ENCODE peak calls at places on chromosomes 1 and 21, in four cellular contexts. C is AG10803, S is AG09309, Q is ovary. I is an unnamed sample.

GRCh38 chr1:98439471-98439870 is 222.1 kb upstream of the SNX7 start:
- DNase-seq in C (no peak), S (no peak), Q (no peak), I (no peak)

GRCh38 chr21:45040739-45041138 is 33.6 kb upstream of the ADARB1 start:
- DNase-seq in S (no peak), Q (no peak), C (no peak), I (no peak)

GRCh38 chr1:205913451-205914204 is 29.6 kb downstream of the SLC26A9 start:
- DNase-seq in Q (peak), C (peak), S (no peak), I (no peak)

GRCh38 chr1:224213438-224214119 is 30.5 kb downstream of the DEGS1 start:
- DNase-seq in S (no peak), Q (no peak), C (no peak), I (no peak)

GRCh38 chr1:229030642-229031390 is 240.1 kb upstream of the RAB4A start:
- DNase-seq in S (no peak), Q (no peak), C (no peak), I (no peak)

GRCh38 chr1:72011721-72012120 is 270.6 kb downstream of the NEGR1 start:
- DNase-seq in Q (no peak), S (no peak), C (no peak), I (no peak)

GRCh38 chr1:36269408-36269838 is 36.7 kb upstream of the SH3D21 start:
- DNase-seq in S (no peak), Q (no peak), C (peak), I (peak)

GRCh38 chr1:178581351-178581951 is 68.5 kb downstream of the TEX35 start:
- DNase-seq in S (no peak), Q (no peak), C (no peak), I (no peak)

GRCh38 chr1:228455715-228456114 is 31.5 kb upstream of the RNF187 start:
- DNase-seq in S (no peak), C (no peak), Q (no peak), I (no peak)

GRCh38 chr21:39610705-39611104 is 2.0 kb upstream of the B3GALT5 start:
- DNase-seq in Q (no peak), S (no peak), C (no peak), I (peak)

GRCh38 chr1:206690516-206690915 is 5.8 kb downstream of the MAPKAPK2 start:
- DNase-seq in C (no peak), Q (no peak), S (no peak), I (no peak)

GRCh38 chr1:167722152-167722869 is 529 bp downstream of the MPZL1 start:
- DNase-seq in S (no peak), C (no peak), Q (peak), I (peak)

GRCh38 chr21:44819283-44820243 is 1.7 kb upstream of the SUMO3 start:
- DNase-seq in Q (no peak), S (no peak), C (no peak), I (no peak)

GRCh38 chr1:180241716-180242544 is 11.9 kb downstream of the LHX4 start:
- DNase-seq in S (no peak), C (no peak), Q (no peak), I (peak)

GRCh38 chr1:9198538-9199361 is 35.8 kb upstream of the H6PD start:
- DNase-seq in C (peak), S (no peak), Q (no peak), I (peak)

GRCh38 chr1:205283270-205284147 is 38.0 kb downstream of the NUAK2 start:
- DNase-seq in C (no peak), S (no peak), Q (no peak), I (no peak)

GRCh38 chr1:145871994-145872411 is 13.1 kb upstream of the PIAS3 start:
- DNase-seq in S (no peak), C (peak), Q (no peak), I (peak)

GRCh38 chr1:243819438-243819839 is 30.6 kb downstream of the AKT3 start:
- DNase-seq in S (no peak), C (no peak), Q (no peak), I (no peak)

GRCh38 chr1:36530261-36530660 is 47.5 kb upstream of the CSF3R start:
- DNase-seq in Q (no peak), C (no peak), S (no peak), I (no peak)

GRCh38 chr1:168923521-168924136 is 182.9 kb upstream of the ATP1B1 start:
- DNase-seq in S (no peak), C (no peak), Q (no peak), I (no peak)

GRCh38 chr1:201095581-201096531 is 16.4 kb downstream of the CACNA1S start:
- DNase-seq in C (no peak), S (no peak), Q (no peak), I (peak)

GRCh38 chr21:26170471-26171309 is at the start of gene APP:
- DNase-seq in C (peak), S (no peak), Q (peak), I (peak)
- TF ChIP-seq CTCF in C (peak), S (peak), Q (peak), I (peak)

GRCh38 chr1:26318338-26319064 is 743 bp downstream of the CD52 start:
- DNase-seq in C (peak), S (no peak), Q (no peak), I (no peak)
- H3K4me3 ChIP-seq in C (no peak), S (no peak), Q (no peak), I (no peak)

DNA sequence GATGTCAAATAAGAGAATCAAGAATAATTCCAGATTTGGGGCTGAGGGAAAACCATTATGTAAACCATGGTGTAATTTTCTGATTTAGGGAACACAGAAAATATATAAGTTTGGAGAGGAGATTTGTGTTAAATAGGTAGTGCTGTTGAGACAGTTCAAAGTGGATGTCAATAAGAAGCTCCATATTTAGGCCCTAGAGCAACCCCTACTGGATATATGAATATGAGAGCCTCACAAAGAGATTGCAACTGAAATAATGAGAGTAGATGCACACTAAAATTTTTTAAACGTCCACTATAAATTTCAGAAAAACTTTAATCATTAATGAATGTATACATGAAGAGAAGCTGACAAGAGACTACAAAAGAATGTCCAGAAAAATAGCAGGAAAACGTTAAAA is 1447.8 kb upstream of the PRMT6 start:
- DNase-seq in S (no peak), Q (no peak), C (peak), I (no peak)
- TF ChIP-seq CTCF in S (peak), Q (no peak), C (no peak), I (no peak)

GRCh38 chr1:40044065-40044575 is 3.6 kb downstream of the CAP1 start:
- DNase-seq in C (no peak), S (no peak), Q (no peak), I (no peak)
- H3K4me3 ChIP-seq in C (no peak), S (no peak), Q (no peak), I (no peak)

DNA sequence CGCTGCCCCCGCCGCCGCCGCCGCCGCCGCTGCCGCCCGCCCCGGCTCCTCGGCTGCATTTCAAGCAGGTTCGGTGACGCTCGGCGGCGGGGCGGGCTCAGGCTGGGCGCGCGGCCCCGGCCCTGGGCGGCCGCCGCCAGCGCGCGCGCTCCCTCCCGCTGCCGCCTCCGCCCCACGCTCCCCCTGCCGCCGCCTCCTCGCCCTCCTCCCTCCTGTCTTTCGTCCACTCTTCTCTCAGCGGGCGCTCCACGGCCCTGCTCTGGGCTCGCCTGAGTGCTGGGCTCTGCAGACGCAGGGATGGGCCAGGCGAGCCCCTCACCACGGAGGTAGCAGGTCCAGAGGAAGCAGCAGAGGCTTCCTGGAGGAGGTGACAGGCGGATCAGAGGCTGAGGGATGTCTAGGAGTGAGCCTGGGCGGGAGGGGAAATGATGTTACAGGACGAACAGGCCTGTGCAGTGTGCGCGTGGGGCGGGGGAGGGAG is at the start of gene LRP8:
- DNase-seq in S (no peak), C (peak), Q (peak), I (peak)
- TF ChIP-seq CTCF in S (no peak), C (no peak), Q (no peak), I (no peak)

GRCh38 chr1:46131093-46131492 is 1.3 kb downstream of the PIK3R3 start:
- DNase-seq in S (no peak), C (no peak), Q (no peak), I (peak)
- H3K4me3 ChIP-seq in S (peak), C (peak), Q (peak), I (peak)

GRCh38 chr1:163410073-163410522 is 88.3 kb downstream of the NUF2 start:
- DNase-seq in C (peak), S (peak), Q (no peak), I (peak)
- TF ChIP-seq CTCF in C (peak), S (peak), Q (no peak), I (peak)